ENCODE peak calls at places on chromosome 16, in eight cellular contexts. One of them, this sample, is unnamed. For H3K27me3, the result is how much of the 10 kb centered on the place peaks cover.

GRCh38 chr16:85390511-85391174 is 222.5 kb upstream of the GSE1 start:
- DNase-seq in K562: peak
- DNase-seq in BJ: peak
- DNase-seq in aorta: peak
- DNase-seq in cardiac muscle cell: no peak
- DNase-seq in right lobe of liver: peak
- DNase-seq in body of pancreas: peak
- DNase-seq in GM23338: no peak
- DNase-seq in this sample: peak

GRCh38 chr16:89565506-89566372 is 5.3 kb downstream of the RPL13 start:
- DNase-seq in right lobe of liver: peak
- DNase-seq in aorta: no peak
- DNase-seq in GM23338: peak
- DNase-seq in BJ: no peak
- DNase-seq in body of pancreas: peak
- DNase-seq in cardiac muscle cell: peak
- DNase-seq in K562: peak
- DNase-seq in this sample: peak

GRCh38 chr16:74999683-75000480 is 1.1 kb downstream of the ZNRF1 start:
- DNase-seq in right lobe of liver: peak
- DNase-seq in K562: peak
- DNase-seq in aorta: peak
- DNase-seq in BJ: no peak
- DNase-seq in cardiac muscle cell: peak
- DNase-seq in GM23338: peak
- DNase-seq in body of pancreas: peak
- DNase-seq in this sample: peak

GRCh38 chr16:28168991-28169554 is 42.7 kb downstream of the XPO6 start:
- DNase-seq in GM23338: no peak
- DNase-seq in right lobe of liver: no peak
- DNase-seq in cardiac muscle cell: no peak
- DNase-seq in aorta: no peak
- DNase-seq in body of pancreas: no peak
- DNase-seq in K562: no peak
- DNase-seq in BJ: no peak
- DNase-seq in this sample: no peak

GRCh38 chr16:72291531-72291981 is 119.6 kb upstream of the PMFBP1 start:
- DNase-seq in right lobe of liver: no peak
- DNase-seq in GM23338: no peak
- DNase-seq in K562: no peak
- DNase-seq in cardiac muscle cell: no peak
- DNase-seq in aorta: no peak
- DNase-seq in body of pancreas: no peak
- DNase-seq in BJ: peak
- DNase-seq in this sample: no peak

GRCh38 chr16:11005611-11005975 is 61.2 kb downstream of the CLEC16A start:
- DNase-seq in right lobe of liver: no peak
- DNase-seq in body of pancreas: no peak
- DNase-seq in aorta: no peak
- DNase-seq in BJ: no peak
- DNase-seq in GM23338: no peak
- DNase-seq in cardiac muscle cell: no peak
- DNase-seq in K562: no peak
- DNase-seq in this sample: no peak

GRCh38 chr16:73166394-73166971 is 118.6 kb upstream of the ZFHX3 start:
- DNase-seq in BJ: no peak
- DNase-seq in K562: no peak
- DNase-seq in cardiac muscle cell: no peak
- DNase-seq in GM23338: peak
- DNase-seq in body of pancreas: no peak
- DNase-seq in aorta: no peak
- DNase-seq in right lobe of liver: no peak
- DNase-seq in this sample: no peak

GRCh38 chr16:86959182-86959651 is 358.0 kb downstream of the C16orf95 start:
- DNase-seq in right lobe of liver: no peak
- DNase-seq in GM23338: no peak
- DNase-seq in BJ: no peak
- DNase-seq in body of pancreas: no peak
- DNase-seq in aorta: no peak
- DNase-seq in K562: no peak
- DNase-seq in cardiac muscle cell: peak
- DNase-seq in this sample: no peak

GRCh38 chr16:11497329-11497805 is 89.4 kb downstream of the LITAF start:
- DNase-seq in right lobe of liver: peak
- DNase-seq in body of pancreas: peak
- DNase-seq in K562: no peak
- DNase-seq in aorta: peak
- DNase-seq in cardiac muscle cell: peak
- DNase-seq in GM23338: peak
- DNase-seq in BJ: peak
- DNase-seq in this sample: peak

GRCh38 chr16:74744566-74744965 is 30.1 kb downstream of the FA2H start:
- DNase-seq in body of pancreas: no peak
- DNase-seq in aorta: no peak
- DNase-seq in BJ: no peak
- DNase-seq in K562: no peak
- DNase-seq in right lobe of liver: no peak
- DNase-seq in cardiac muscle cell: no peak
- DNase-seq in GM23338: no peak
- DNase-seq in this sample: no peak

GRCh38 chr16:85436207-85436606 is 176.9 kb upstream of the GSE1 start:
- DNase-seq in BJ: no peak
- DNase-seq in aorta: no peak
- DNase-seq in GM23338: peak
- DNase-seq in body of pancreas: no peak
- DNase-seq in K562: no peak
- DNase-seq in right lobe of liver: no peak
- DNase-seq in cardiac muscle cell: no peak
- DNase-seq in this sample: no peak

GRCh38 chr16:85027968-85028637 is 508 bp downstream of the KIAA0513 start:
- DNase-seq in BJ: no peak
- DNase-seq in GM23338: peak
- DNase-seq in aorta: peak
- DNase-seq in right lobe of liver: no peak
- DNase-seq in body of pancreas: no peak
- DNase-seq in K562: no peak
- DNase-seq in cardiac muscle cell: no peak
- DNase-seq in this sample: no peak

GRCh38 chr16:1557576-1557975 is 24.1 kb downstream of the TMEM204 start:
- DNase-seq in GM23338: no peak
- DNase-seq in right lobe of liver: no peak
- DNase-seq in BJ: no peak
- DNase-seq in aorta: no peak
- DNase-seq in body of pancreas: no peak
- DNase-seq in K562: no peak
- DNase-seq in cardiac muscle cell: no peak
- DNase-seq in this sample: no peak
- H3K27me3 ChIP-seq in GM23338: under half
- H3K27me3 ChIP-seq in right lobe of liver: under half
- H3K27me3 ChIP-seq in BJ: under half
- H3K27me3 ChIP-seq in aorta: under half
- H3K27me3 ChIP-seq in body of pancreas: under half
- H3K27me3 ChIP-seq in K562: under half
- H3K27me3 ChIP-seq in cardiac muscle cell: under half
- H3K27me3 ChIP-seq in this sample: under half

DNA sequence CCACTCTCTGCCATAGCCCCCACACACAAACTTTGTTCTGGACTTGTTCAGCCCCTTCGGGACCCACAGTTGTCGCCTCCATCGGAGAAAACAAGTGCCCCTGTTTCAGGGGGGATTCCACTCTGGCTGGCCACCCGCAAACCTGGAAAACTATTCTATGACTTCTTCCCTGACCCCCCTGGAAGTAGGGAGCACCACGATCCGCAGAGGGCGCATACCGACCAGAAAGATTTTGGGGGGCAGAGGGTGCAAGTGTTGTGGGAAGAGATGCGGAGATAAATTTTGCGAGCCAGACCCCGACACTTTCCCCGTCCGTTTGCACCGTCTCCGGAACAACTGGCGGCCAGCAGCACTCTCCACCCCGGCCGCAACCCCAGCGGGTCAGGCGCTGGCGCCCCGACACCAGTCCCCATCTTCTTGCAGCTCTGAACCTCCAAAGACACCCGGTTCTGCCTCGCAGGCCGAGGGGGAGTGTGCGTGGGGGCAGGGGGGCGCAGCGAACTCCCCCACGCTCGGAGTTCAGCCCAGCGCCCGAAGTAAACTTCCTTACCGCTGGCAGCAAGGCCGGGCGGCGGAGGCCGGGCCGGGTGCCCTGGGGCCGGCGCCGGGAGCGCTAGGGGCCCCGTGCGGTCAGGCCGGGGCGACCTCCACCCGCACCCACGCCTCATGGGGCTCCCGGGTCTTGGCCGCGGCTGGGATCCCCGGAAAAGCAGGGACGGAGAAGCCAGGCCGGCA is 744 bp downstream of the SALL1 start:
- DNase-seq in aorta: no peak
- DNase-seq in K562: no peak
- DNase-seq in GM23338: peak
- DNase-seq in body of pancreas: no peak
- DNase-seq in right lobe of liver: no peak
- DNase-seq in BJ: no peak
- DNase-seq in cardiac muscle cell: peak
- DNase-seq in this sample: no peak
- H3K4me3 ChIP-seq in aorta: peak
- H3K4me3 ChIP-seq in K562: no peak
- H3K4me3 ChIP-seq in GM23338: peak
- H3K4me3 ChIP-seq in body of pancreas: peak
- H3K4me3 ChIP-seq in right lobe of liver: peak
- H3K4me3 ChIP-seq in BJ: peak
- H3K4me3 ChIP-seq in cardiac muscle cell: peak
- H3K4me3 ChIP-seq in this sample: no peak

GRCh38 chr16:82263456-82264159 is 93.6 kb upstream of the MPHOSPH6 start:
- DNase-seq in aorta: peak
- DNase-seq in BJ: no peak
- DNase-seq in body of pancreas: peak
- DNase-seq in right lobe of liver: peak
- DNase-seq in GM23338: peak
- DNase-seq in cardiac muscle cell: peak
- DNase-seq in K562: peak
- DNase-seq in this sample: no peak

GRCh38 chr16:82264781-82265180 is 94.8 kb upstream of the MPHOSPH6 start:
- DNase-seq in aorta: no peak
- DNase-seq in cardiac muscle cell: no peak
- DNase-seq in body of pancreas: no peak
- DNase-seq in GM23338: peak
- DNase-seq in right lobe of liver: no peak
- DNase-seq in BJ: no peak
- DNase-seq in K562: no peak
- DNase-seq in this sample: no peak

GRCh38 chr16:82260212-82260795 is 90.3 kb upstream of the MPHOSPH6 start:
- DNase-seq in K562: no peak
- DNase-seq in BJ: no peak
- DNase-seq in right lobe of liver: no peak
- DNase-seq in body of pancreas: no peak
- DNase-seq in GM23338: no peak
- DNase-seq in aorta: no peak
- DNase-seq in cardiac muscle cell: no peak
- DNase-seq in this sample: no peak

GRCh38 chr16:82259731-82260130 is 89.7 kb upstream of the MPHOSPH6 start:
- DNase-seq in K562: no peak
- DNase-seq in BJ: no peak
- DNase-seq in GM23338: no peak
- DNase-seq in right lobe of liver: no peak
- DNase-seq in aorta: no peak
- DNase-seq in body of pancreas: no peak
- DNase-seq in cardiac muscle cell: no peak
- DNase-seq in this sample: no peak

GRCh38 chr16:82262244-82262643 is 92.2 kb upstream of the MPHOSPH6 start:
- DNase-seq in cardiac muscle cell: no peak
- DNase-seq in GM23338: no peak
- DNase-seq in BJ: no peak
- DNase-seq in body of pancreas: no peak
- DNase-seq in aorta: no peak
- DNase-seq in right lobe of liver: no peak
- DNase-seq in K562: no peak
- DNase-seq in this sample: no peak
- H3K27me3 ChIP-seq in cardiac muscle cell: under half
- H3K27me3 ChIP-seq in GM23338: under half
- H3K27me3 ChIP-seq in BJ: under half
- H3K27me3 ChIP-seq in body of pancreas: under half
- H3K27me3 ChIP-seq in aorta: under half
- H3K27me3 ChIP-seq in right lobe of liver: under half
- H3K27me3 ChIP-seq in K562: under half
- H3K27me3 ChIP-seq in this sample: under half

GRCh38 chr16:1958715-1959268 is 546 bp upstream of the NDUFB10 start:
- DNase-seq in K562: no peak
- DNase-seq in aorta: no peak
- DNase-seq in right lobe of liver: peak
- DNase-seq in body of pancreas: peak
- DNase-seq in BJ: no peak
- DNase-seq in cardiac muscle cell: no peak
- DNase-seq in GM23338: no peak
- DNase-seq in this sample: peak

GRCh38 chr16:1960665-1961630 is 1.6 kb downstream of the NDUFB10 start:
- DNase-seq in K562: no peak
- DNase-seq in body of pancreas: peak
- DNase-seq in aorta: no peak
- DNase-seq in GM23338: no peak
- DNase-seq in cardiac muscle cell: no peak
- DNase-seq in BJ: no peak
- DNase-seq in right lobe of liver: no peak
- DNase-seq in this sample: peak

GRCh38 chr16:1964046-1964505 is 550 bp downstream of the RPS2 start:
- DNase-seq in GM23338: no peak
- DNase-seq in right lobe of liver: no peak
- DNase-seq in aorta: no peak
- DNase-seq in BJ: no peak
- DNase-seq in body of pancreas: no peak
- DNase-seq in K562: no peak
- DNase-seq in cardiac muscle cell: peak
- DNase-seq in this sample: no peak

GRCh38 chr16:1959269-1960039 is at the start of gene NDUFB10:
- DNase-seq in GM23338: peak
- DNase-seq in BJ: peak
- DNase-seq in right lobe of liver: peak
- DNase-seq in body of pancreas: peak
- DNase-seq in aorta: peak
- DNase-seq in K562: peak
- DNase-seq in cardiac muscle cell: peak
- DNase-seq in this sample: peak

DNA sequence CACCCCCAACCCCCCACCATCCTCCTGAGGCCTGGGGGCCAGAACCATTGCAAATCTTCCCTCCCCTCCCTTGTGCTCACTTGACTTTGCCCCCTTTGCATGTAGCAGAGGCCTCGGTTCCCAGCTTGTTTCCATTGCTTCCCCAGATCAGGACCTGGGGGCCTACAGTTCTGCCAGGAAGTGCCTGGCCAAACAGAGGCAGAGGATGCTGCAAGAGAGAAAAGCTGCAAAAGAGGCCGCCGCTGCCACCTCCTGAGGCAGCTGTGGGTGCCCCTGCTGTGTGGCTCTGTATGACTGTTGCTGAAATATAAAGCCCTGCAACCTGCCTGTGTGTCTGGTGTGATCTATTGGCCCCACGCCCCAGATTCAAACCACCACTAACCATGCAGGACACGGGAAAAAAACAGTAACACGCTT is 2.3 kb downstream of the NDUFB10 start:
- DNase-seq in body of pancreas: no peak
- DNase-seq in BJ: no peak
- DNase-seq in cardiac muscle cell: no peak
- DNase-seq in right lobe of liver: no peak
- DNase-seq in GM23338: no peak
- DNase-seq in K562: no peak
- DNase-seq in aorta: no peak
- DNase-seq in this sample: no peak
- H3K4me3 ChIP-seq in body of pancreas: no peak
- H3K4me3 ChIP-seq in BJ: no peak
- H3K4me3 ChIP-seq in cardiac muscle cell: no peak
- H3K4me3 ChIP-seq in right lobe of liver: no peak
- H3K4me3 ChIP-seq in GM23338: peak
- H3K4me3 ChIP-seq in K562: peak
- H3K4me3 ChIP-seq in aorta: no peak
- H3K4me3 ChIP-seq in this sample: no peak

This sample was measured in lower lobe of right lung.